ENCODE peak calls at places on chromosomes 3 and 15, in five cellular contexts. C is H9, X is IMR-90, P is neuronal stem cell, F is H1. Q is an unnamed sample.

GRCh38 chr3:161221881-161222600 is 930 bp downstream of the NMD3 start:
- DNase-seq in F (no peak), P (no peak), X (peak), C (no peak), Q (peak)

GRCh38 chr15:98503970-98504369 is 144.4 kb upstream of the IGF1R start:
- DNase-seq in F (no peak), X (peak), C (no peak), P (no peak), Q (no peak)

GRCh38 chr3:66989241-66989640 is 8.9 kb upstream of the KBTBD8 start:
- DNase-seq in C (peak), X (no peak), F (no peak), P (peak), Q (peak)

GRCh38 chr3:65318231-65318630 is 630.4 kb upstream of the ADAMTS9 start:
- DNase-seq in X (no peak), P (no peak), F (no peak), C (no peak), Q (no peak)

GRCh38 chr15:50116477-50116876 is 2.6 kb downstream of the ATP8B4 start:
- DNase-seq in X (peak), P (no peak), C (peak), F (peak), Q (peak)

GRCh38 chr3:97698691-97699090 is 65.9 kb upstream of the ARL6 start:
- DNase-seq in X (no peak), P (no peak), C (no peak), F (no peak), Q (no peak)

GRCh38 chr3:188049890-188050530 is 103.9 kb upstream of the LPP start:
- DNase-seq in P (no peak), F (no peak), X (no peak), C (no peak), Q (no peak)

GRCh38 chr3:195892355-195893120 is 15.8 kb downstream of the TNK2 start:
- DNase-seq in C (no peak), F (no peak), P (peak), X (peak), Q (no peak)

GRCh38 chr15:69357773-69358765 is 56.1 kb upstream of the KIF23 start:
- DNase-seq in X (peak), P (peak), F (no peak), C (no peak), Q (peak)

GRCh38 chr15:89121414-89121813 is 33.2 kb downstream of the ABHD2 start:
- DNase-seq in X (no peak), F (no peak), C (no peak), P (no peak), Q (no peak)

GRCh38 chr3:12893247-12893646 is 51.9 kb upstream of the RPL32 start:
- DNase-seq in P (no peak), F (no peak), X (no peak), C (no peak), Q (no peak)

GRCh38 chr3:76474632-76475031 is 565.3 kb upstream of the ROBO2 start:
- DNase-seq in P (no peak), F (no peak), C (no peak), X (no peak), Q (peak)

GRCh38 chr3:72604287-72604686 is 244.0 kb downstream of the SHQ1 start:
- DNase-seq in P (no peak), C (no peak), F (no peak), X (no peak), Q (no peak)

GRCh38 chr3:100992086-100993033 is 861 bp downstream of the ABI3BP start:
- DNase-seq in C (no peak), X (peak), F (no peak), P (no peak), Q (peak)

GRCh38 chr3:141798455-141798854 is 35.2 kb downstream of the GRK7 start:
- DNase-seq in C (no peak), F (no peak), P (no peak), X (no peak), Q (no peak)

GRCh38 chr3:36871379-36872126 is 73.3 kb downstream of the TRANK1 start:
- DNase-seq in F (no peak), C (no peak), X (peak), P (no peak), Q (no peak)
- H3K27ac ChIP-seq in F (no peak), C (no peak), X (no peak), P (no peak), Q (no peak)

DNA sequence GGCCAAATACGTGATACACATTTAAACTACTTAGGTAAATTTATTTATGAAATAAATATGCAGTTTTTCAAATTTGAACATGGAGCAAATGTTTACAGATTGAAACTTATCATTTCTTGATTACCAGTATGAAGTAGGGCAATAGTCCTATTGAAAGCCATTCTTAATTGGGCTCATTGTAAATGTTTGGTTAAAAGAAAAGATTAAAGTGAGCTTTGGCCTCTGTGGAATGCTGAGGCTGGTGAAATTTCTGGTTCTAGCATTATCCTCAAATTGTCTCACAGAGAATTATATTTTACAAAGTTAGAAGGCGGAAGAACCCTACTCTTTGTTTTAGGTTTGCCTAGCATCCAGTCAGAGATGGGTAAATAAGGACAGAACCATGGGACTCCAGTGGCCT is 73.2 kb downstream of the SAMMSON start:
- DNase-seq in P (no peak), F (no peak), X (no peak), C (no peak), Q (no peak)
- H2BK15ac ChIP-seq in P (no peak), F (no peak), X (no peak), C (no peak), Q (no peak)

GRCh38 chr3:130423064-130423463 is 77.6 kb downstream of the COL6A5 start:
- DNase-seq in C (no peak), X (no peak), F (no peak), P (no peak), Q (no peak)

GRCh38 chr3:130420466-130420865 is 75.0 kb downstream of the COL6A5 start:
- DNase-seq in X (no peak), P (no peak), F (no peak), C (no peak), Q (no peak)

GRCh38 chr3:130429069-130430023 is 83.9 kb downstream of the COL6A5 start:
- DNase-seq in C (no peak), F (no peak), P (no peak), X (no peak), Q (peak)

GRCh38 chr3:130425484-130425883 is 80.0 kb downstream of the COL6A5 start:
- DNase-seq in F (no peak), X (no peak), C (no peak), P (no peak), Q (no peak)

GRCh38 chr3:130424837-130425236 is 79.4 kb downstream of the COL6A5 start:
- DNase-seq in C (no peak), P (no peak), X (no peak), F (no peak), Q (no peak)
- H3K27ac ChIP-seq in C (no peak), P (no peak), X (no peak), F (no peak), Q (no peak)

GRCh38 chr3:15256861-15257341 is 50.9 kb downstream of the CAPN7 start:
- DNase-seq in F (no peak), C (no peak), P (no peak), X (no peak), Q (no peak)
- H2BK15ac ChIP-seq in F (no peak), C (no peak), P (no peak), X (no peak), Q (no peak)